ENCODE peak calls at places on chromosomes 13 and 19, in seven cellular contexts. One of them, this sample, is unnamed.

GRCh38 chr19:46979103-46979769 is 40.4 kb upstream of the NPAS1 start:
- DNase-seq in GM23248: no peak
- DNase-seq in small intestine: no peak
- DNase-seq in kidney: no peak
- DNase-seq in AG10803: no peak
- DNase-seq in transverse colon: no peak
- DNase-seq in fibroblast of villous mesenchyme: no peak
- DNase-seq in this sample: no peak

GRCh38 chr19:6103217-6103644 is 7.1 kb downstream of the RFX2 start:
- DNase-seq in small intestine: no peak
- DNase-seq in fibroblast of villous mesenchyme: peak
- DNase-seq in GM23248: peak
- DNase-seq in AG10803: peak
- DNase-seq in kidney: no peak
- DNase-seq in transverse colon: peak
- DNase-seq in this sample: peak

GRCh38 chr13:79776538-79776937 is 295.6 kb downstream of the NDFIP2 start:
- DNase-seq in AG10803: peak
- DNase-seq in small intestine: peak
- DNase-seq in GM23248: peak
- DNase-seq in kidney: no peak
- DNase-seq in transverse colon: peak
- DNase-seq in fibroblast of villous mesenchyme: peak
- DNase-seq in this sample: peak

GRCh38 chr13:104098421-104098820 is 1032.2 kb upstream of the SLC10A2 start:
- DNase-seq in AG10803: no peak
- DNase-seq in small intestine: no peak
- DNase-seq in kidney: no peak
- DNase-seq in transverse colon: no peak
- DNase-seq in GM23248: no peak
- DNase-seq in fibroblast of villous mesenchyme: no peak
- DNase-seq in this sample: no peak

GRCh38 chr13:70967564-70967963 is 859.3 kb upstream of the KLHL1 start:
- DNase-seq in GM23248: no peak
- DNase-seq in transverse colon: no peak
- DNase-seq in kidney: peak
- DNase-seq in fibroblast of villous mesenchyme: no peak
- DNase-seq in AG10803: no peak
- DNase-seq in small intestine: no peak
- DNase-seq in this sample: no peak

GRCh38 chr19:12868540-12869112 is 12.6 kb downstream of the DNASE2 start:
- DNase-seq in kidney: no peak
- DNase-seq in AG10803: no peak
- DNase-seq in GM23248: peak
- DNase-seq in transverse colon: no peak
- DNase-seq in fibroblast of villous mesenchyme: no peak
- DNase-seq in small intestine: no peak
- DNase-seq in this sample: peak

GRCh38 chr13:75550159-75550567 is 572 bp downstream of the UCHL3 start:
- DNase-seq in AG10803: peak
- DNase-seq in GM23248: peak
- DNase-seq in kidney: no peak
- DNase-seq in fibroblast of villous mesenchyme: peak
- DNase-seq in transverse colon: peak
- DNase-seq in small intestine: peak
- DNase-seq in this sample: peak

GRCh38 chr13:101447852-101448251 is 4.6 kb upstream of the ITGBL1 start:
- DNase-seq in AG10803: no peak
- DNase-seq in transverse colon: no peak
- DNase-seq in kidney: no peak
- DNase-seq in small intestine: no peak
- DNase-seq in GM23248: no peak
- DNase-seq in fibroblast of villous mesenchyme: peak
- DNase-seq in this sample: peak

GRCh38 chr13:31503626-31504025 is 235.7 kb upstream of the RXFP2 start:
- DNase-seq in GM23248: no peak
- DNase-seq in fibroblast of villous mesenchyme: no peak
- DNase-seq in AG10803: no peak
- DNase-seq in kidney: no peak
- DNase-seq in transverse colon: no peak
- DNase-seq in small intestine: no peak
- DNase-seq in this sample: no peak

GRCh38 chr13:43432948-43433347 is 353.8 kb downstream of the ENOX1 start:
- DNase-seq in small intestine: no peak
- DNase-seq in GM23248: no peak
- DNase-seq in AG10803: peak
- DNase-seq in transverse colon: no peak
- DNase-seq in fibroblast of villous mesenchyme: no peak
- DNase-seq in kidney: no peak
- DNase-seq in this sample: no peak

GRCh38 chr13:59364508-59365187 is 799.1 kb downstream of the DIAPH3 start:
- DNase-seq in AG10803: no peak
- DNase-seq in GM23248: peak
- DNase-seq in small intestine: no peak
- DNase-seq in fibroblast of villous mesenchyme: no peak
- DNase-seq in kidney: no peak
- DNase-seq in transverse colon: no peak
- DNase-seq in this sample: no peak

GRCh38 chr13:69291292-69291906 is 816.2 kb upstream of the ATXN8OS start:
- DNase-seq in GM23248: no peak
- DNase-seq in small intestine: no peak
- DNase-seq in AG10803: no peak
- DNase-seq in kidney: no peak
- DNase-seq in transverse colon: no peak
- DNase-seq in fibroblast of villous mesenchyme: no peak
- DNase-seq in this sample: no peak

GRCh38 chr19:30719189-30719990 is 347.2 kb downstream of the ZNF536 start:
- DNase-seq in kidney: peak
- DNase-seq in small intestine: peak
- DNase-seq in transverse colon: peak
- DNase-seq in GM23248: peak
- DNase-seq in AG10803: peak
- DNase-seq in fibroblast of villous mesenchyme: peak
- DNase-seq in this sample: peak

GRCh38 chr13:94416454-94417080 is 62.9 kb downstream of the DCT start:
- DNase-seq in kidney: no peak
- DNase-seq in transverse colon: no peak
- DNase-seq in GM23248: peak
- DNase-seq in AG10803: no peak
- DNase-seq in small intestine: peak
- DNase-seq in fibroblast of villous mesenchyme: peak
- DNase-seq in this sample: peak

GRCh38 chr19:39705578-39706188 is 1.4 kb downstream of the LGALS14 start:
- DNase-seq in kidney: no peak
- DNase-seq in AG10803: no peak
- DNase-seq in GM23248: no peak
- DNase-seq in transverse colon: no peak
- DNase-seq in fibroblast of villous mesenchyme: no peak
- DNase-seq in small intestine: no peak
- DNase-seq in this sample: no peak

DNA sequence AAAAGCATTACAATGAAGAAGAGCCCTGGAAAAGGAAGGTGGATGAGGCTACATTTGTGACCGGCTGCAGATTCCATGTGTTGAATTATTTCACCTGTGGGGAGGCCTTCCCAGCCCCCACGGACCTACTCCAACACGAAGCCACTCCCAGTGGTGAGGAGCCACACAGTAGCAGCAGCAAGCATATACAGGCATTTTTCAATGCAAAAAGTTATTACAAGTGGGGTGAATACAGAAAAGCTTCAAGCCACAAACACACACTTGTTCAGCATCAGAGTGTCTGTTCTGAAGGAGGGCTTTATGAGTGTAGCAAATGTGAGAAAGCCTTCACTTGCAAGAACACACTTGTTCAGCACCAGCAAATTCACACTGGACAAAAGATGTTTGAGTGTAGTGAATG is 5.0 kb downstream of the ZNF551 start:
- DNase-seq in GM23248: no peak
- DNase-seq in kidney: no peak
- DNase-seq in transverse colon: no peak
- DNase-seq in small intestine: no peak
- DNase-seq in fibroblast of villous mesenchyme: no peak
- DNase-seq in AG10803: no peak
- DNase-seq in this sample: no peak
- H3K4me3 ChIP-seq in GM23248: no peak
- H3K4me3 ChIP-seq in kidney: no peak
- H3K4me3 ChIP-seq in transverse colon: no peak
- H3K4me3 ChIP-seq in small intestine: no peak
- H3K4me3 ChIP-seq in fibroblast of villous mesenchyme: no peak
- H3K4me3 ChIP-seq in AG10803: no peak
- H3K4me3 ChIP-seq in this sample: no peak

GRCh38 chr19:41545547-41545946 is 30.4 kb upstream of the CEACAM21 start:
- DNase-seq in kidney: no peak
- DNase-seq in transverse colon: no peak
- DNase-seq in small intestine: no peak
- DNase-seq in AG10803: no peak
- DNase-seq in fibroblast of villous mesenchyme: no peak
- DNase-seq in GM23248: no peak
- DNase-seq in this sample: no peak
- H3K4me3 ChIP-seq in kidney: no peak
- H3K4me3 ChIP-seq in transverse colon: no peak
- H3K4me3 ChIP-seq in small intestine: no peak
- H3K4me3 ChIP-seq in AG10803: no peak
- H3K4me3 ChIP-seq in fibroblast of villous mesenchyme: no peak
- H3K4me3 ChIP-seq in GM23248: no peak
- H3K4me3 ChIP-seq in this sample: no peak

GRCh38 chr19:1924320-1924961 is 16.5 kb upstream of the CSNK1G2 start:
- DNase-seq in small intestine: no peak
- DNase-seq in transverse colon: no peak
- DNase-seq in fibroblast of villous mesenchyme: no peak
- DNase-seq in GM23248: no peak
- DNase-seq in kidney: no peak
- DNase-seq in AG10803: no peak
- DNase-seq in this sample: no peak

GRCh38 chr19:1922803-1923202 is 17.6 kb downstream of the ADAT3 start:
- DNase-seq in fibroblast of villous mesenchyme: no peak
- DNase-seq in AG10803: no peak
- DNase-seq in kidney: no peak
- DNase-seq in transverse colon: no peak
- DNase-seq in small intestine: no peak
- DNase-seq in GM23248: no peak
- DNase-seq in this sample: no peak

GRCh38 chr19:1921326-1921725 is 16.1 kb downstream of the ADAT3 start:
- DNase-seq in kidney: no peak
- DNase-seq in GM23248: no peak
- DNase-seq in small intestine: no peak
- DNase-seq in transverse colon: no peak
- DNase-seq in AG10803: no peak
- DNase-seq in fibroblast of villous mesenchyme: no peak
- DNase-seq in this sample: no peak

GRCh38 chr19:1921825-1922224 is 16.6 kb downstream of the ADAT3 start:
- DNase-seq in fibroblast of villous mesenchyme: no peak
- DNase-seq in GM23248: no peak
- DNase-seq in AG10803: no peak
- DNase-seq in transverse colon: no peak
- DNase-seq in small intestine: no peak
- DNase-seq in kidney: no peak
- DNase-seq in this sample: no peak

GRCh38 chr19:1923319-1923718 is 17.7 kb upstream of the CSNK1G2 start:
- DNase-seq in kidney: no peak
- DNase-seq in fibroblast of villous mesenchyme: no peak
- DNase-seq in AG10803: no peak
- DNase-seq in GM23248: no peak
- DNase-seq in transverse colon: no peak
- DNase-seq in small intestine: no peak
- DNase-seq in this sample: no peak
- H3K4me3 ChIP-seq in kidney: no peak
- H3K4me3 ChIP-seq in fibroblast of villous mesenchyme: no peak
- H3K4me3 ChIP-seq in AG10803: no peak
- H3K4me3 ChIP-seq in GM23248: no peak
- H3K4me3 ChIP-seq in transverse colon: no peak
- H3K4me3 ChIP-seq in small intestine: no peak
- H3K4me3 ChIP-seq in this sample: no peak

GRCh38 chr13:29959086-29959485 is 108.7 kb upstream of the UBL3 start:
- DNase-seq in kidney: no peak
- DNase-seq in small intestine: no peak
- DNase-seq in transverse colon: no peak
- DNase-seq in GM23248: no peak
- DNase-seq in fibroblast of villous mesenchyme: no peak
- DNase-seq in AG10803: no peak
- DNase-seq in this sample: no peak
- H3K4me3 ChIP-seq in kidney: no peak
- H3K4me3 ChIP-seq in small intestine: no peak
- H3K4me3 ChIP-seq in transverse colon: no peak
- H3K4me3 ChIP-seq in GM23248: no peak
- H3K4me3 ChIP-seq in fibroblast of villous mesenchyme: no peak
- H3K4me3 ChIP-seq in AG10803: no peak
- H3K4me3 ChIP-seq in this sample: no peak

DNA sequence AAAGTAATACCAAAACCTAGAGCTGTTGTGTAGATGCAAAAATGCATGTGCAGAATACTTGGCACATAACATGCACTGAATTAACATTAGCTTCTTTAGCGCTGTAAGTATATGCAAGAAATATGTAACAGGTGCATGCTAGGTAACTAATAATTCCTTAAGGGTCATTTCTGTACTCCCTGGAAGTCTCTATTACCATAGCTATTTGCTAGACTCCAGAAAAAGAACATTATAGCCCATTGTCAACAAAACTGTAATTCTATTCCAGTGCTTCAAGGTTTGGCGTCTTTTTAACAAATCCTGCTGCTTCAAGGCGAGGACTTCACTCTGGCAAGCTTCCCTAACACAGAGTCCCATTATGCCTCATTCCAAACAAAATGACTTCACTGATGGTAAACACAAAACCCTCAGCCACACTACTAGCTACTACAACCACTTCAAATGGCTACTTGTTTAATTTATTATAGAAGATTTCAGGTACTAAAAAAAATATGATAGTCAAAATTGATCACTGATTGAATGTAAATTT is 32.7 kb downstream of the ELF1 start:
- DNase-seq in fibroblast of villous mesenchyme: peak
- DNase-seq in small intestine: no peak
- DNase-seq in kidney: no peak
- DNase-seq in GM23248: peak
- DNase-seq in transverse colon: no peak
- DNase-seq in AG10803: peak
- DNase-seq in this sample: peak
- H3K4me3 ChIP-seq in fibroblast of villous mesenchyme: no peak
- H3K4me3 ChIP-seq in small intestine: no peak
- H3K4me3 ChIP-seq in kidney: peak
- H3K4me3 ChIP-seq in GM23248: no peak
- H3K4me3 ChIP-seq in transverse colon: peak
- H3K4me3 ChIP-seq in AG10803: no peak
- H3K4me3 ChIP-seq in this sample: no peak

GRCh38 chr13:113401452-113402415 is 37.8 kb upstream of the GRTP1 start:
- DNase-seq in kidney: peak
- DNase-seq in AG10803: no peak
- DNase-seq in small intestine: no peak
- DNase-seq in fibroblast of villous mesenchyme: no peak
- DNase-seq in transverse colon: no peak
- DNase-seq in GM23248: no peak
- DNase-seq in this sample: no peak
- H3K4me3 ChIP-seq in kidney: no peak
- H3K4me3 ChIP-seq in AG10803: no peak
- H3K4me3 ChIP-seq in small intestine: no peak
- H3K4me3 ChIP-seq in fibroblast of villous mesenchyme: no peak
- H3K4me3 ChIP-seq in transverse colon: no peak
- H3K4me3 ChIP-seq in GM23248: no peak
- H3K4me3 ChIP-seq in this sample: no peak